ENCODE peak calls at places on chromosomes 7 and 10, in eight cellular contexts. One of them, this sample, is unnamed.

GRCh38 chr10:5376450-5376849 is 11.7 kb downstream of the UCN3 start:
- DNase-seq in PC-3: no peak
- DNase-seq in ovary: no peak
- DNase-seq in left ventricle myocardium inferior: no peak
- DNase-seq in NAMALWA: no peak
- DNase-seq in kidney epithelial cell: no peak
- DNase-seq in A172: no peak
- DNase-seq in AG08395: no peak
- DNase-seq in this sample: no peak

GRCh38 chr7:158753900-158754299 is 49.3 kb upstream of the NCAPG2 start:
- DNase-seq in PC-3: peak
- DNase-seq in ovary: no peak
- DNase-seq in left ventricle myocardium inferior: no peak
- DNase-seq in NAMALWA: no peak
- DNase-seq in kidney epithelial cell: no peak
- DNase-seq in A172: no peak
- DNase-seq in AG08395: no peak
- DNase-seq in this sample: no peak

GRCh38 chr7:43438897-43439479 is 143.9 kb upstream of the STK17A start:
- DNase-seq in PC-3: no peak
- DNase-seq in ovary: no peak
- DNase-seq in left ventricle myocardium inferior: no peak
- DNase-seq in NAMALWA: no peak
- DNase-seq in kidney epithelial cell: no peak
- DNase-seq in A172: no peak
- DNase-seq in AG08395: no peak
- DNase-seq in this sample: no peak

GRCh38 chr7:106222545-106222944 is 62.2 kb downstream of the NAMPT start:
- DNase-seq in PC-3: no peak
- DNase-seq in ovary: no peak
- DNase-seq in left ventricle myocardium inferior: no peak
- DNase-seq in NAMALWA: no peak
- DNase-seq in kidney epithelial cell: no peak
- DNase-seq in A172: no peak
- DNase-seq in AG08395: no peak
- DNase-seq in this sample: no peak

GRCh38 chr7:155455776-155456516 is 2.0 kb upstream of the EN2 start:
- DNase-seq in PC-3: no peak
- DNase-seq in ovary: no peak
- DNase-seq in left ventricle myocardium inferior: no peak
- DNase-seq in NAMALWA: no peak
- DNase-seq in kidney epithelial cell: no peak
- DNase-seq in A172: no peak
- DNase-seq in AG08395: no peak
- DNase-seq in this sample: no peak

GRCh38 chr7:100865372-100865911 is 1.7 kb upstream of the TRIP6 start:
- DNase-seq in PC-3: peak
- DNase-seq in ovary: no peak
- DNase-seq in left ventricle myocardium inferior: no peak
- DNase-seq in NAMALWA: no peak
- DNase-seq in kidney epithelial cell: no peak
- DNase-seq in A172: peak
- DNase-seq in AG08395: peak
- DNase-seq in this sample: peak

GRCh38 chr7:48637382-48637781 is 287.0 kb upstream of the CDC14C start:
- DNase-seq in PC-3: peak
- DNase-seq in ovary: no peak
- DNase-seq in left ventricle myocardium inferior: no peak
- DNase-seq in NAMALWA: no peak
- DNase-seq in kidney epithelial cell: peak
- DNase-seq in A172: peak
- DNase-seq in AG08395: no peak
- DNase-seq in this sample: peak

GRCh38 chr7:4876586-4876985 is 6.9 kb downstream of the RADIL start:
- DNase-seq in PC-3: no peak
- DNase-seq in ovary: no peak
- DNase-seq in left ventricle myocardium inferior: no peak
- DNase-seq in NAMALWA: no peak
- DNase-seq in kidney epithelial cell: no peak
- DNase-seq in A172: no peak
- DNase-seq in AG08395: no peak
- DNase-seq in this sample: no peak

GRCh38 chr7:69911337-69911736 is 313.1 kb downstream of the AUTS2 start:
- DNase-seq in PC-3: no peak
- DNase-seq in ovary: no peak
- DNase-seq in left ventricle myocardium inferior: no peak
- DNase-seq in NAMALWA: no peak
- DNase-seq in kidney epithelial cell: no peak
- DNase-seq in A172: no peak
- DNase-seq in AG08395: no peak
- DNase-seq in this sample: no peak

GRCh38 chr7:44461387-44461786 is 29.1 kb downstream of the NUDCD3 start:
- DNase-seq in PC-3: peak
- DNase-seq in ovary: no peak
- DNase-seq in left ventricle myocardium inferior: no peak
- DNase-seq in NAMALWA: peak
- DNase-seq in kidney epithelial cell: no peak
- DNase-seq in A172: peak
- DNase-seq in AG08395: peak
- DNase-seq in this sample: peak

GRCh38 chr10:58352956-58353610 is 18.3 kb downstream of the UBE2D1 start:
- DNase-seq in PC-3: peak
- DNase-seq in ovary: no peak
- DNase-seq in left ventricle myocardium inferior: no peak
- DNase-seq in NAMALWA: no peak
- DNase-seq in kidney epithelial cell: no peak
- DNase-seq in A172: no peak
- DNase-seq in AG08395: peak
- DNase-seq in this sample: no peak

GRCh38 chr10:114526112-114526496 is 121.8 kb upstream of the AFAP1L2 start:
- DNase-seq in PC-3: no peak
- DNase-seq in ovary: no peak
- DNase-seq in left ventricle myocardium inferior: no peak
- DNase-seq in NAMALWA: peak
- DNase-seq in kidney epithelial cell: no peak
- DNase-seq in A172: no peak
- DNase-seq in AG08395: no peak
- DNase-seq in this sample: peak

GRCh38 chr10:103897241-103897774 is 20.7 kb downstream of the STN1 start:
- DNase-seq in PC-3: no peak
- DNase-seq in ovary: no peak
- DNase-seq in left ventricle myocardium inferior: no peak
- DNase-seq in NAMALWA: no peak
- DNase-seq in kidney epithelial cell: no peak
- DNase-seq in A172: no peak
- DNase-seq in AG08395: no peak
- DNase-seq in this sample: no peak

GRCh38 chr10:132713421-132714095 is 72.4 kb downstream of the NKX6-2 start:
- DNase-seq in PC-3: no peak
- DNase-seq in ovary: peak
- DNase-seq in left ventricle myocardium inferior: peak
- DNase-seq in NAMALWA: no peak
- DNase-seq in kidney epithelial cell: no peak
- DNase-seq in A172: no peak
- DNase-seq in AG08395: no peak
- DNase-seq in this sample: no peak

GRCh38 chr10:34567854-34568253 is 247.2 kb downstream of the PARD3 start:
- DNase-seq in PC-3: no peak
- DNase-seq in ovary: no peak
- DNase-seq in left ventricle myocardium inferior: no peak
- DNase-seq in NAMALWA: no peak
- DNase-seq in kidney epithelial cell: no peak
- DNase-seq in A172: no peak
- DNase-seq in AG08395: no peak
- DNase-seq in this sample: no peak

GRCh38 chr10:10508241-10508640 is 509.4 kb upstream of the CELF2 start:
- DNase-seq in PC-3: no peak
- DNase-seq in ovary: no peak
- DNase-seq in left ventricle myocardium inferior: no peak
- DNase-seq in NAMALWA: no peak
- DNase-seq in kidney epithelial cell: no peak
- DNase-seq in A172: no peak
- DNase-seq in AG08395: no peak
- DNase-seq in this sample: no peak

GRCh38 chr7:150901160-150902035 is 49.1 kb downstream of the AOC1 start:
- DNase-seq in PC-3: peak
- DNase-seq in ovary: no peak
- DNase-seq in left ventricle myocardium inferior: peak
- DNase-seq in NAMALWA: peak
- DNase-seq in kidney epithelial cell: no peak
- DNase-seq in A172: no peak
- DNase-seq in AG08395: no peak
- DNase-seq in this sample: no peak

GRCh38 chr10:88227342-88228018 is 355.6 kb downstream of the RNLS start:
- DNase-seq in PC-3: no peak
- DNase-seq in ovary: no peak
- DNase-seq in left ventricle myocardium inferior: peak
- DNase-seq in NAMALWA: no peak
- DNase-seq in kidney epithelial cell: no peak
- DNase-seq in A172: peak
- DNase-seq in AG08395: no peak
- DNase-seq in this sample: no peak

GRCh38 chr7:46215987-46216567 is 295.0 kb upstream of the IGFBP3 start:
- DNase-seq in PC-3: no peak
- DNase-seq in ovary: no peak
- DNase-seq in left ventricle myocardium inferior: peak
- DNase-seq in NAMALWA: no peak
- DNase-seq in kidney epithelial cell: no peak
- DNase-seq in A172: no peak
- DNase-seq in AG08395: no peak
- DNase-seq in this sample: peak

GRCh38 chr10:30857803-30858202 is 173.9 kb downstream of the ZNF438 start:
- DNase-seq in PC-3: no peak
- DNase-seq in ovary: peak
- DNase-seq in left ventricle myocardium inferior: peak
- DNase-seq in NAMALWA: no peak
- DNase-seq in kidney epithelial cell: no peak
- DNase-seq in A172: no peak
- DNase-seq in AG08395: peak
- DNase-seq in this sample: no peak

GRCh38 chr10:71433116-71433982 is 36.6 kb downstream of the CDH23 start:
- DNase-seq in PC-3: no peak
- DNase-seq in ovary: no peak
- DNase-seq in left ventricle myocardium inferior: no peak
- DNase-seq in NAMALWA: no peak
- DNase-seq in kidney epithelial cell: no peak
- DNase-seq in A172: no peak
- DNase-seq in AG08395: no peak
- DNase-seq in this sample: no peak

GRCh38 chr7:149820622-149821190 is 17.5 kb upstream of the ZNF862 start:
- DNase-seq in PC-3: no peak
- DNase-seq in ovary: no peak
- DNase-seq in left ventricle myocardium inferior: peak
- DNase-seq in NAMALWA: no peak
- DNase-seq in kidney epithelial cell: no peak
- DNase-seq in A172: no peak
- DNase-seq in AG08395: no peak
- DNase-seq in this sample: no peak

GRCh38 chr10:26859241-26860025 is 1.3 kb downstream of the ABI1 start:
- DNase-seq in PC-3: no peak
- DNase-seq in ovary: no peak
- DNase-seq in left ventricle myocardium inferior: no peak
- DNase-seq in NAMALWA: no peak
- DNase-seq in kidney epithelial cell: no peak
- DNase-seq in A172: peak
- DNase-seq in AG08395: no peak
- DNase-seq in this sample: no peak

GRCh38 chr7:149022961-149023360 is 5.3 kb downstream of the PDIA4 start:
- DNase-seq in PC-3: no peak
- DNase-seq in ovary: no peak
- DNase-seq in left ventricle myocardium inferior: no peak
- DNase-seq in NAMALWA: no peak
- DNase-seq in kidney epithelial cell: no peak
- DNase-seq in A172: no peak
- DNase-seq in AG08395: no peak
- DNase-seq in this sample: no peak

GRCh38 chr7:123635551-123636359 is 19.9 kb upstream of the LMOD2 start:
- DNase-seq in PC-3: peak
- DNase-seq in ovary: no peak
- DNase-seq in left ventricle myocardium inferior: no peak
- DNase-seq in NAMALWA: peak
- DNase-seq in kidney epithelial cell: no peak
- DNase-seq in A172: peak
- DNase-seq in AG08395: peak
- DNase-seq in this sample: peak

GRCh38 chr7:47291461-47292051 is 290.4 kb downstream of the TNS3 start:
- DNase-seq in PC-3: peak
- DNase-seq in ovary: no peak
- DNase-seq in left ventricle myocardium inferior: no peak
- DNase-seq in NAMALWA: peak
- DNase-seq in kidney epithelial cell: peak
- DNase-seq in A172: peak
- DNase-seq in AG08395: peak
- DNase-seq in this sample: peak

GRCh38 chr10:131964298-131964697 is 17.4 kb downstream of the BNIP3 start:
- DNase-seq in PC-3: no peak
- DNase-seq in ovary: no peak
- DNase-seq in left ventricle myocardium inferior: no peak
- DNase-seq in NAMALWA: no peak
- DNase-seq in kidney epithelial cell: no peak
- DNase-seq in A172: no peak
- DNase-seq in AG08395: no peak
- DNase-seq in this sample: no peak

GRCh38 chr10:132798876-132799275 is 12.9 kb upstream of the NKX6-2 start:
- DNase-seq in PC-3: no peak
- DNase-seq in ovary: no peak
- DNase-seq in left ventricle myocardium inferior: no peak
- DNase-seq in NAMALWA: no peak
- DNase-seq in kidney epithelial cell: no peak
- DNase-seq in A172: no peak
- DNase-seq in AG08395: no peak
- DNase-seq in this sample: no peak

GRCh38 chr10:112553315-112553714 is 106.3 kb downstream of the VTI1A start:
- DNase-seq in PC-3: no peak
- DNase-seq in ovary: no peak
- DNase-seq in left ventricle myocardium inferior: no peak
- DNase-seq in NAMALWA: no peak
- DNase-seq in kidney epithelial cell: no peak
- DNase-seq in A172: no peak
- DNase-seq in AG08395: no peak
- DNase-seq in this sample: no peak

GRCh38 chr7:99827040-99827778 is 604 bp upstream of the CYP3A43 start:
- DNase-seq in PC-3: peak
- DNase-seq in ovary: no peak
- DNase-seq in left ventricle myocardium inferior: no peak
- DNase-seq in NAMALWA: no peak
- DNase-seq in kidney epithelial cell: no peak
- DNase-seq in A172: no peak
- DNase-seq in AG08395: no peak
- DNase-seq in this sample: no peak

This sample was measured in SW480.